ENCODE peak calls at places on chromosomes 1 and 21, in five cellular contexts. One of them, this sample, is unnamed.
A peak's percentile ranks its signal among the peaks of the same experiment; 100 is the strongest.

GRCh38 chr1:174812656-174813055 is 187.1 kb upstream of the CACYBP start:
- DNase-seq in stomach: no peak
- DNase-seq in A549: no peak
- DNase-seq in Peyer's patch: no peak
- DNase-seq in IMR-90: peak; percentile 28
- DNase-seq in this sample: no peak

GRCh38 chr1:51534447-51534846 is 15.4 kb upstream of the EPS15 start:
- DNase-seq in stomach: no peak
- DNase-seq in A549: no peak
- DNase-seq in Peyer's patch: no peak
- DNase-seq in IMR-90: no peak
- DNase-seq in this sample: no peak

GRCh38 chr1:11174271-11174942 is 14.7 kb upstream of the ANGPTL7 start:
- DNase-seq in stomach: no peak
- DNase-seq in A549: no peak
- DNase-seq in Peyer's patch: no peak
- DNase-seq in IMR-90: no peak
- DNase-seq in this sample: no peak

GRCh38 chr1:230306158-230306557 is 120.0 kb downstream of the PGBD5 start:
- DNase-seq in stomach: no peak
- DNase-seq in A549: no peak
- DNase-seq in Peyer's patch: peak; percentile 31
- DNase-seq in IMR-90: no peak
- DNase-seq in this sample: no peak

GRCh38 chr1:178345238-178345637 is 151.5 kb downstream of the CLEC20A start:
- DNase-seq in stomach: no peak
- DNase-seq in A549: no peak
- DNase-seq in Peyer's patch: no peak
- DNase-seq in IMR-90: no peak
- DNase-seq in this sample: no peak

GRCh38 chr1:25529518-25530347 is 13.7 kb upstream of the LDLRAP1 start:
- DNase-seq in stomach: no peak
- DNase-seq in A549: no peak
- DNase-seq in Peyer's patch: no peak
- DNase-seq in IMR-90: no peak
- DNase-seq in this sample: no peak

GRCh38 chr1:156293895-156294294 is 1.6 kb downstream of the GLMP start:
- DNase-seq in stomach: no peak
- DNase-seq in A549: no peak
- DNase-seq in Peyer's patch: no peak
- DNase-seq in IMR-90: no peak
- DNase-seq in this sample: no peak

GRCh38 chr1:41367102-41367537 is 5.9 kb downstream of the FOXO6 start:
- DNase-seq in stomach: no peak
- DNase-seq in A549: no peak
- DNase-seq in Peyer's patch: no peak
- DNase-seq in IMR-90: no peak
- DNase-seq in this sample: no peak

GRCh38 chr1:12159826-12160225 is 7.0 kb upstream of the TNFRSF1B start:
- DNase-seq in stomach: no peak
- DNase-seq in A549: no peak
- DNase-seq in Peyer's patch: no peak
- DNase-seq in IMR-90: no peak
- DNase-seq in this sample: no peak

GRCh38 chr1:206909167-206909882 is 12.1 kb downstream of the IL24 start:
- DNase-seq in stomach: peak; percentile 96
- DNase-seq in A549: peak; percentile 73
- DNase-seq in Peyer's patch: no peak
- DNase-seq in IMR-90: no peak
- DNase-seq in this sample: peak; percentile 59

GRCh38 chr1:248775496-248775895 is 19.9 kb upstream of the LYPD8 start:
- DNase-seq in stomach: no peak
- DNase-seq in A549: no peak
- DNase-seq in Peyer's patch: no peak
- DNase-seq in IMR-90: no peak
- DNase-seq in this sample: no peak
- H3K9me3 ChIP-seq in stomach: peaks cover 12% of the 10 kb centered on the region
- H3K9me3 ChIP-seq in A549: no peaks in the 10 kb centered on the region
- H3K9me3 ChIP-seq in Peyer's patch: no peaks in the 10 kb centered on the region
- H3K9me3 ChIP-seq in IMR-90: peaks cover 4% of the 10 kb centered on the region
- H3K9me3 ChIP-seq in this sample: no peaks in the 10 kb centered on the region

DNA sequence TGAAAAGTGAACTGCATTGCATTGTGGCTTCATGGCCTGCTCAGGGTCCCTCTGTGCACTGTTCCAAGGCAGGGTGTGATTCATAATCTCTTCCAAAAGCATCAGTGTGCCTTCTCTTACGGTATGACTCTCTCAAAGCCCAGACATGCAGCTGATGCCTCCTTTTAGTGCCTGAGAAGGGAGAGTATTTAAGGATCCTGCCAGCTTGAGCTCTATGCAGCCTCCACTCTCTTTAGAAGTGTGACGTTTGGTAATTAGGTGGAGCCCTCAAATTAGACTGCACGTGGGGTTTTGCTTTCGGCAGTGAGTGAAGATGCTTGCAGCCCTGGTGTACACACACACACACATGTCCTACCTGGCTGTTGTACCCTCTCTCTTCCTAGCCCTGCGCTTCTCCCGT is 2.5 kb upstream of the C1orf174 start:
- DNase-seq in stomach: no peak
- DNase-seq in A549: no peak
- DNase-seq in Peyer's patch: no peak
- DNase-seq in IMR-90: no peak
- DNase-seq in this sample: no peak
- H3K4me3 ChIP-seq in stomach: no peak overlapping the region
- H3K4me3 ChIP-seq in A549: no peak overlapping the region
- H3K4me3 ChIP-seq in Peyer's patch: no peak overlapping the region
- H3K4me3 ChIP-seq in IMR-90: no peak overlapping the region
- H3K4me3 ChIP-seq in this sample: no peak overlapping the region

GRCh38 chr1:161157867-161158266 is 1.4 kb upstream of the USP21 start:
- DNase-seq in stomach: no peak
- DNase-seq in A549: no peak
- DNase-seq in Peyer's patch: no peak
- DNase-seq in IMR-90: no peak
- DNase-seq in this sample: no peak

GRCh38 chr1:161159087-161159914 is at the start of gene USP21:
- DNase-seq in stomach: peak; percentile 94
- DNase-seq in A549: peak; percentile 98
- DNase-seq in Peyer's patch: peak; percentile 89
- DNase-seq in IMR-90: peak; percentile 84
- DNase-seq in this sample: peak; percentile 94

GRCh38 chr1:161158316-161159016 is 834 bp upstream of the USP21 start:
- DNase-seq in stomach: no peak
- DNase-seq in A549: no peak
- DNase-seq in Peyer's patch: no peak
- DNase-seq in IMR-90: no peak
- DNase-seq in this sample: no peak

GRCh38 chr1:161153682-161154337 is at the start of gene UFC1:
- DNase-seq in stomach: peak; percentile 80
- DNase-seq in A549: peak; percentile 89
- DNase-seq in Peyer's patch: peak; percentile 79
- DNase-seq in IMR-90: peak; percentile 92
- DNase-seq in this sample: peak; percentile 82
- TF ChIP-seq POLR2A in stomach: no peak
- TF ChIP-seq POLR2A in A549: peak; percentile 63
- TF ChIP-seq POLR2A in Peyer's patch: peak; percentile 38
- TF ChIP-seq POLR2A in IMR-90: peak; percentile 93
- TF ChIP-seq POLR2A in this sample: peak; percentile 31

GRCh38 chr1:43703836-43704235 is 3.5 kb upstream of the ST3GAL3 start:
- DNase-seq in stomach: no peak
- DNase-seq in A549: no peak
- DNase-seq in Peyer's patch: no peak
- DNase-seq in IMR-90: peak; percentile 48
- DNase-seq in this sample: no peak
- H3K9me3 ChIP-seq in stomach: no peaks in the 10 kb centered on the region
- H3K9me3 ChIP-seq in A549: no peaks in the 10 kb centered on the region
- H3K9me3 ChIP-seq in Peyer's patch: no peaks in the 10 kb centered on the region
- H3K9me3 ChIP-seq in IMR-90: no peaks in the 10 kb centered on the region
- H3K9me3 ChIP-seq in this sample: no peaks in the 10 kb centered on the region

GRCh38 chr1:42924249-42925131 is 34.2 kb downstream of the SLC2A1 start:
- DNase-seq in stomach: peak; percentile 93
- DNase-seq in A549: peak; percentile 78
- DNase-seq in Peyer's patch: peak; percentile 96
- DNase-seq in IMR-90: peak; percentile 75
- DNase-seq in this sample: peak; percentile 93

GRCh38 chr1:42926870-42927242 is 31.8 kb downstream of the SLC2A1 start:
- DNase-seq in stomach: no peak
- DNase-seq in A549: no peak
- DNase-seq in Peyer's patch: no peak
- DNase-seq in IMR-90: no peak
- DNase-seq in this sample: no peak

GRCh38 chr1:42926235-42926869 is 32.3 kb downstream of the SLC2A1 start:
- DNase-seq in stomach: no peak
- DNase-seq in A549: no peak
- DNase-seq in Peyer's patch: no peak
- DNase-seq in IMR-90: no peak
- DNase-seq in this sample: no peak

GRCh38 chr1:42923367-42924248 is 35.1 kb downstream of the SLC2A1 start:
- DNase-seq in stomach: no peak
- DNase-seq in A549: no peak
- DNase-seq in Peyer's patch: no peak
- DNase-seq in IMR-90: no peak
- DNase-seq in this sample: no peak

DNA sequence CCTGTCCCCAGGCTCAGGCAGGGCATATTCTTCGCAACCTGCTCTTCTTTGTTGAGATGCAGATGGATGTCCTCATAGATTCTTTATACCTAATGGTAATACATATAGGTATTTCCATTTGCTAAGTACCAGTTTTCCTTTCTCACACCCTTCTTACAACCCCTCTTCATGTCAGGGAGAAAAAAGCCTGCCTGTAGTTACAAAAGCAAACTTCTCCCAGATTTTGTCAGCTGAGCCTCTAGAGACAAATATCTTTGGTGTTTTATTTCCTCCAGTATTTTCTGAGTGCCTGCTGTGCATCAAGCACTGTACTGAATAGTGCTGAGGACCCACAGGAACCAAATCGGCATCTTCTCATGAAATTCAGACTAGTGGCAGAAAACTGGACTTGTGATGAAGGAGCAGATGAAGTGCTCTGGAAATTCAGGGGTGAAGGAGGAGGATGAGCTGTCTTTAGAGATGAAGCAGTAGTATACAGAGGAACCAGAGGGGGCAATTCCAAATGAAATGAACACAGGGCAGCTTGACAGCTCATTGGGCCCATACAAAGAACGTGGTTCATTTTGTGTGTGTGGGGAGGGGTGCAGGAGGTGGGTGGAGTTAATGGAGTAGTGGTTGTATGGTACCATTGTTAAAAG is 33.4 kb downstream of the SLC2A1 start:
- DNase-seq in stomach: no peak
- DNase-seq in A549: no peak
- DNase-seq in Peyer's patch: no peak
- DNase-seq in IMR-90: no peak
- DNase-seq in this sample: no peak
- H3K4me3 ChIP-seq in stomach: peak overlapping the region; percentile 71
- H3K4me3 ChIP-seq in A549: peak overlapping the region; percentile 54
- H3K4me3 ChIP-seq in Peyer's patch: peak overlapping the region; percentile 85
- H3K4me3 ChIP-seq in IMR-90: peak overlapping the region; percentile 6
- H3K4me3 ChIP-seq in this sample: peak overlapping the region; percentile 92

GRCh38 chr1:197905699-197906351 is 3.4 kb downstream of the C1orf53 start:
- DNase-seq in stomach: no peak
- DNase-seq in A549: no peak
- DNase-seq in Peyer's patch: no peak
- DNase-seq in IMR-90: no peak
- DNase-seq in this sample: no peak

GRCh38 chr1:197904126-197904787 is 1.8 kb downstream of the C1orf53 start:
- DNase-seq in stomach: no peak
- DNase-seq in A549: no peak
- DNase-seq in Peyer's patch: no peak
- DNase-seq in IMR-90: no peak
- DNase-seq in this sample: no peak

GRCh38 chr1:197902131-197902453 is 338 bp upstream of the C1orf53 start:
- DNase-seq in stomach: no peak
- DNase-seq in A549: no peak
- DNase-seq in Peyer's patch: no peak
- DNase-seq in IMR-90: no peak
- DNase-seq in this sample: no peak

GRCh38 chr1:197903196-197903514 is 725 bp downstream of the C1orf53 start:
- DNase-seq in stomach: no peak
- DNase-seq in A549: no peak
- DNase-seq in Peyer's patch: no peak
- DNase-seq in IMR-90: no peak
- DNase-seq in this sample: no peak

DNA sequence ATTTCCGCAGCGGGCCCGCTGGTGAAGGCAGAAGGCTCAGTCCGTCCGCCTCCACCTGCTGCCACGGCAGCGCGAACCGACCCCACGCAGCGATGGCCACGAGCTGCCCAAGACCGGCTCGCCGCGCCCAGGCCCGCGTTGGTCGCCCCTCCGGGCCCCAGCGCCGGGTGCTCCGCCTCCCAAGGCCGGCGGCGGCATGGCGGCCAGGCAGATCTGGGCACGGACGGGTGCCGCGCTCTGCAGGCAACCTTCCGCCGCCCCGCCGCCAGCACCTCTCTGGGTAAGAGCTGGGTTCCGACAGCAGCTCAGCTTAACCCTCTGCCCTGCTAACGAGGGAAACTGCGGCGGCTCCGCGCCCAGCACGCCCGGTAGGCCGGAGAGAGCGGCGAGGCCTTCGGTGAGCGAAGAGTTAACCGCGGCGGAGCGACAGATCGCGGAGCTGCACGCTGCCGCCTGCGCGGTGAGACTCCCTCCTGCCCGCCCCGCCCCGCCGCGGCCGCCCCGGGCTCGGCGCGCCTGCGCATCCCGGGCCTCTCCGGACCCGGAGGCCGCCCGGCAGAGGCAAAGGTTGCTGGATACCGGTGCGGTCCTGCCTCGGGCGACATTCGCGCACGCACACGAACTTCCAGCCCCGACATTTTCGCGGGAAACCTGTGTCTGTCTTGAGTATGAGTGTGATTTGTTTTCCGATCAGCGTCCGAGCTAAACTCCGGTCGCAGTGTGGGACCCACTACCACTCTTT is at the start of gene C1orf53:
- DNase-seq in stomach: peak; percentile 89
- DNase-seq in A549: peak; percentile 94
- DNase-seq in Peyer's patch: peak; percentile 72
- DNase-seq in IMR-90: peak; percentile 86
- DNase-seq in this sample: peak; percentile 86
- TF ChIP-seq POLR2A in stomach: no peak
- TF ChIP-seq POLR2A in A549: peak; percentile 90
- TF ChIP-seq POLR2A in Peyer's patch: peak; percentile 39
- TF ChIP-seq POLR2A in IMR-90: no peak
- TF ChIP-seq POLR2A in this sample: peak; percentile 44

GRCh38 chr21:26448751-26449150 is 124.3 kb downstream of the CYYR1 start:
- DNase-seq in stomach: no peak
- DNase-seq in A549: no peak
- DNase-seq in Peyer's patch: no peak
- DNase-seq in IMR-90: no peak
- DNase-seq in this sample: no peak

GRCh38 chr21:26451014-26451740 is 121.9 kb downstream of the CYYR1 start:
- DNase-seq in stomach: no peak
- DNase-seq in A549: no peak
- DNase-seq in Peyer's patch: no peak
- DNase-seq in IMR-90: no peak
- DNase-seq in this sample: no peak

GRCh38 chr21:26449161-26449560 is 123.9 kb downstream of the CYYR1 start:
- DNase-seq in stomach: no peak
- DNase-seq in A549: no peak
- DNase-seq in Peyer's patch: no peak
- DNase-seq in IMR-90: peak; percentile 43
- DNase-seq in this sample: no peak

GRCh38 chr21:26445440-26445839 is 127.6 kb downstream of the CYYR1 start:
- DNase-seq in stomach: no peak
- DNase-seq in A549: no peak
- DNase-seq in Peyer's patch: no peak
- DNase-seq in IMR-90: peak; percentile 2
- DNase-seq in this sample: no peak

GRCh38 chr21:26447932-26448331 is 125.2 kb downstream of the CYYR1 start:
- DNase-seq in stomach: no peak
- DNase-seq in A549: no peak
- DNase-seq in Peyer's patch: no peak
- DNase-seq in IMR-90: no peak
- DNase-seq in this sample: no peak
- H3K9me3 ChIP-seq in stomach: no peaks in the 10 kb centered on the region
- H3K9me3 ChIP-seq in A549: no peaks in the 10 kb centered on the region
- H3K9me3 ChIP-seq in Peyer's patch: no peaks in the 10 kb centered on the region
- H3K9me3 ChIP-seq in IMR-90: no peaks in the 10 kb centered on the region
- H3K9me3 ChIP-seq in this sample: no peaks in the 10 kb centered on the region